ENCODE peak calls at places on chromosomes 6 and 20, in four cellular contexts. A, Y, M and O are unnamed samples.

GRCh38 chr6:147201885-147202515 is 2.2 kb upstream of the STXBP5 start:
- DNase-seq in Y (no peak), M (no peak), A (no peak), O (peak; percentile 68)

GRCh38 chr6:116381000-116381399 is 10.3 kb downstream of the DSE start:
- DNase-seq in A (no peak), Y (no peak), M (no peak), O (no peak)

GRCh38 chr20:11995750-11996567 is 78.3 kb downstream of the BTBD3 start:
- DNase-seq in A (no peak), M (no peak), Y (no peak), O (no peak)

GRCh38 chr6:152984387-152984872 is 1.6 kb upstream of the FBXO5 start:
- DNase-seq in Y (no peak), A (peak; percentile 15), M (no peak), O (no peak)

GRCh38 chr6:4169028-4169789 is 33.8 kb upstream of the ECI2 start:
- DNase-seq in Y (no peak), M (no peak), A (peak; percentile 15), O (peak; percentile 60)

GRCh38 chr6:166626177-166627038 is 643 bp downstream of the RPS6KA2 start:
- DNase-seq in Y (peak; percentile 42), A (peak; percentile 71), M (no peak), O (peak; percentile 75)

GRCh38 chr6:50147371-50147770 is 97.6 kb upstream of the DEFB112 start:
- DNase-seq in M (no peak), A (no peak), Y (no peak), O (no peak)

GRCh38 chr20:5279661-5280060 is 37.1 kb downstream of the PROKR2 start:
- DNase-seq in Y (no peak), M (no peak), A (no peak), O (no peak)

GRCh38 chr6:80210618-80211017 is 104.1 kb downstream of the BCKDHB start:
- DNase-seq in Y (no peak), A (peak; percentile 67), M (no peak), O (peak; percentile 43)

GRCh38 chr6:90653750-90654149 is 66.9 kb upstream of the MAP3K7 start:
- DNase-seq in M (no peak), A (no peak), Y (no peak), O (no peak)

GRCh38 chr6:57256541-57256940 is 34.4 kb upstream of the RAB23 start:
- DNase-seq in A (no peak), M (no peak), Y (no peak), O (no peak)

GRCh38 chr6:55524441-55524840 is 54.6 kb downstream of the HMGCLL1 start:
- DNase-seq in Y (no peak), M (no peak), A (no peak), O (no peak)

GRCh38 chr6:146444195-146444594 is 99.4 kb upstream of the RAB32 start:
- DNase-seq in Y (no peak), M (no peak), A (no peak), O (no peak)

GRCh38 chr6:166313255-166314070 is 5.3 kb upstream of the PRR18 start:
- DNase-seq in M (no peak), Y (peak; percentile 36), A (peak; percentile 64), O (peak; percentile 88)

GRCh38 chr6:102355578-102355977 is 962.1 kb downstream of the GRIK2 start:
- DNase-seq in M (no peak), Y (no peak), A (no peak), O (no peak)

GRCh38 chr6:29752451-29753308 is 29.4 kb downstream of the HLA-F start:
- DNase-seq in Y (peak; percentile 81), M (peak; percentile 84), A (peak; percentile 96), O (peak; percentile 97)

GRCh38 chr6:109987196-109987595 is 9.1 kb downstream of the GPR6 start:
- DNase-seq in A (no peak), Y (no peak), M (no peak), O (no peak)

GRCh38 chr20:58754584-58754983 is 62.0 kb downstream of the NPEPL1 start:
- DNase-seq in M (no peak), A (no peak), Y (no peak), O (no peak)

GRCh38 chr20:19757973-19758887 is at the start of gene RIN2:
- DNase-seq in M (peak; percentile 94), A (peak; percentile 89), Y (no peak), O (peak; percentile 98)

GRCh38 chr20:1150218-1150617 is 31.8 kb downstream of the PSMF1 start:
- DNase-seq in A (no peak), Y (no peak), M (no peak), O (no peak)

GRCh38 chr6:15365273-15365687 is 119.4 kb downstream of the JARID2 start:
- DNase-seq in A (no peak), Y (peak; percentile 59), M (peak; percentile 82), O (peak; percentile 59)

GRCh38 chr6:82006027-82006738 is 241.4 kb downstream of the IBTK start:
- DNase-seq in A (peak; percentile 72), Y (no peak), M (no peak), O (peak; percentile 61)

GRCh38 chr6:25052181-25052580 is 116.4 kb upstream of the RIPOR2 start:
- DNase-seq in A (no peak), Y (no peak), M (no peak), O (no peak)

GRCh38 chr6:16876201-16876600 is 114.9 kb upstream of the ATXN1 start:
- DNase-seq in M (no peak), Y (no peak), A (no peak), O (no peak)

GRCh38 chr20:26163890-26164289 is 467.2 kb upstream of the ZNF337 start:
- DNase-seq in A (peak; percentile 81), Y (no peak), M (no peak), O (no peak)

GRCh38 chr6:111712398-111712797 is 106.7 kb upstream of the TRAF3IP2 start:
- DNase-seq in A (peak; percentile 67), M (no peak), Y (no peak), O (no peak)

GRCh38 chr6:20404641-20405032 is 3.0 kb downstream of the E2F3 start:
- DNase-seq in Y (peak; percentile 62), M (no peak), A (peak; percentile 79), O (peak; percentile 88)

GRCh38 chr6:30497714-30498113 is 8.4 kb downstream of the HLA-E start:
- DNase-seq in M (no peak), Y (no peak), A (no peak), O (no peak)

GRCh38 chr20:45904583-45905504 is 7.1 kb downstream of the PLTP start:
- DNase-seq in A (no peak), Y (no peak), M (no peak), O (no peak)

GRCh38 chr6:56359201-56359899 is 112.0 kb upstream of the COL21A1 start:
- DNase-seq in Y (peak; percentile 64), M (peak; percentile 61), A (peak; percentile 90), O (peak; percentile 86)

GRCh38 chr6:110329348-110329728 is 28.8 kb downstream of the METTL24 start:
- DNase-seq in A (peak; percentile 53), Y (no peak), M (no peak), O (no peak)

GRCh38 chr20:49132995-49133451 is 55.1 kb downstream of the STAU1 start:
- DNase-seq in Y (peak; percentile 62), M (peak; percentile 61), A (peak; percentile 89), O (peak; percentile 57)

GRCh38 chr6:139161169-139161568 is 26.3 kb downstream of the HECA start:
- DNase-seq in Y (peak; percentile 89), M (no peak), A (peak; percentile 8), O (no peak)

GRCh38 chr6:138588805-138589434 is 89.6 kb upstream of the NHSL1 start:
- DNase-seq in A (peak; percentile 89), M (peak; percentile 52), Y (peak; percentile 60), O (peak; percentile 87)

DNA sequence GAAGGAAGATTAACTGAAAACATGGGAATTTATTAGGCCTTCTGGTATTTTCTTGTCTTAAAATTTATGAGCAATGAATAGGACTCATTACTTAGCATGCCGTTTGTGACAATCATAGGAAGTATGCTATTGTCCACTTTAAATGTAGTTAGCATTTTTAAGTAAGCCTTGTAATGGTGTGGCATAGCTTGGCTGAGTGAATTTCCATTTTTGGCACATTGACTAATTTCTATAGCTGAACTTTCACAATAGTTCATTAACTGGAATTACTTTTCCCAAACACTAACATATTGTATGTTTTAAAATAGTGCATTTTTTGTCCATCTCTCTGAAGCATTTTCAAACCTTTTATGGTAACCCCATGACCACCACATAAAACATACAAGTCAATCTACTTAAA is 15.7 kb downstream of the RSPO3 start:
- DNase-seq in A (no peak), Y (no peak), M (no peak), O (no peak)
- H3K4me1 ChIP-seq in A (peaks cover 37% of the 10 kb centered on the region), Y (no peaks in the 10 kb centered on the region), M (no peaks in the 10 kb centered on the region), O (peaks cover 3% of the 10 kb centered on the region)

DNA sequence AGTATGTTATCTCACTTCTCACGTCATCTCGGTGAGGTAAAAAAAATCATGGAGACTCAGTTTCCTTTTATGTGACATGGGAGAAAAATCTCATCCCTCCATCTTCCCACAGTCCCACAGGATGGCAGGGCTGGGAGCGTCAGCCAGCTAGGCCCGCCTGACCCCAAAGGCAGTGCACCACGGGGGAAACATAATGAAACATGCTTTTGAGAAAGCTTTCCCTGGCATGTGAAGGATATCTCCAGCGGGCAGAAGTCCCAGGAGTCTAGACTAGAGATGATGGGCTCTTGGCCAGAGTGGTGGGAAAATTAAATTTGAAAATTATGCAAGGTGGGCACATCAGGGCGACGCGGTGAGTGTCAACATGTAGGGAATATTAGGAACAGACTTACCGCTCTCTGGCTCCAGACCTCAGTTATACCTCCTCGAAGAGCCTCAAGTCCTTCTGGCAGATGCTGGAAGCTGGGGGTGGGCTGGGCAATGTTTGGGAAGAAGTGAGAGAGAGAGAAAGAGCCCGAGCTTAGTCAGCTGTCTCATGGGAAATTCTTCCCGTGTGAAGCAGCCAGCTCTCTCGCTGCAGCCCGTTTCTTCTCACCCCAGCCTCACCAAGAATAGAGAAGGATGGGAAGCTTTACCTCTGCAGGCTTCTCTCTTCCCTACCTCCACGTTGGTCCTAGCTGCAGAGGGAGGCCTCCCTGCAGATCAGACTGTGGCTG is 52.3 kb downstream of the MOCS1 start:
- DNase-seq in Y (no peak), M (no peak), A (peak; percentile 84), O (no peak)
- H3K4me1 ChIP-seq in Y (no peaks in the 10 kb centered on the region), M (no peaks in the 10 kb centered on the region), A (peaks cover 31% of the 10 kb centered on the region), O (peaks cover 7% of the 10 kb centered on the region)

GRCh38 chr20:34472246-34472925 is 43.8 kb upstream of the DYNLRB1 start:
- DNase-seq in M (no peak), A (peak; percentile 74), Y (no peak), O (no peak)
- H3K4me1 ChIP-seq in M (no peaks in the 10 kb centered on the region), A (peaks cover 27% of the 10 kb centered on the region), Y (no peaks in the 10 kb centered on the region), O (no peaks in the 10 kb centered on the region)

DNA sequence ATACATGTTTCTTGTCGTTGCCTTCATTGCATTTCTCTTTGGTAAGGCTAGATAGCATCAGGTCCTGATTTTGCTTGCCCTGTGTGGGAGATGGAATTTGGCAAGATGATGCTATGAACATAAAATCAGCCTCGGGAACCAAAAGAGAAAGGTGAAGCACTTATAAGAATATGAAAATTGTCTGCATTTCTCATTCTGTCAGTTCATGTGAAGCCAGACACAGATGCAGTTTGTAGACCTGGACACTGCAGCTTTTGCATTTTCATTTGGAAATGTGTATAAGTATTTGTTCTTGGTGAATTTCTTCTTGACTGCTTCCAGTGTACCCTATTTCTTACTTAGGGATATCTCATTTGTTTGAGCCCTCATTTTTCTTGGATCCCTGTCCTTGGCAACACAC is 1.3 kb downstream of the YWHAB start:
- DNase-seq in Y (no peak), M (no peak), A (peak; percentile 37), O (no peak)
- H3K4me1 ChIP-seq in Y (peaks cover 46% of the 10 kb centered on the region), M (peaks cover 18% of the 10 kb centered on the region), A (peaks cover 64% of the 10 kb centered on the region), O (no peaks in the 10 kb centered on the region)

GRCh38 chr6:159887146-159887545 is 3.6 kb upstream of the MAS1 start:
- DNase-seq in A (no peak), M (no peak), Y (no peak), O (peak; percentile 43)

GRCh38 chr6:159887761-159888160 is 3.0 kb upstream of the MAS1 start:
- DNase-seq in Y (no peak), A (no peak), M (no peak), O (peak; percentile 17)

GRCh38 chr6:159886270-159886669 is 4.5 kb upstream of the MAS1 start:
- DNase-seq in Y (no peak), M (no peak), A (no peak), O (no peak)

GRCh38 chr6:159880412-159880811 is 10.4 kb upstream of the MAS1 start:
- DNase-seq in M (no peak), A (no peak), Y (no peak), O (no peak)

GRCh38 chr6:159884720-159885119 is 6.1 kb upstream of the MAS1 start:
- DNase-seq in M (no peak), Y (no peak), A (no peak), O (no peak)
- H3K4me1 ChIP-seq in M (no peaks in the 10 kb centered on the region), Y (no peaks in the 10 kb centered on the region), A (no peaks in the 10 kb centered on the region), O (no peaks in the 10 kb centered on the region)